ENCODE peak calls at places on chromosomes 2 and 18, in ten cellular contexts. T, A, H, O, Y, U, P, Q, E and S are unnamed samples.

GRCh38 chr18:59565957-59566356 is 131.3 kb downstream of the CCBE1 start:
- DNase-seq in T (no peak), A (peak; percentile 22), H (no peak), O (no peak), Y (no peak), U (no peak), P (no peak), Q (no peak), E (no peak), S (no peak)

GRCh38 chr2:8581048-8581561 is 100.8 kb upstream of the ID2 start:
- DNase-seq in T (no peak), A (no peak), H (no peak), O (no peak), Y (no peak), U (no peak), P (no peak), Q (no peak), E (no peak), S (no peak)

GRCh38 chr2:239561448-239562001 is 160.7 kb upstream of the HDAC4 start:
- DNase-seq in T (no peak), A (no peak), H (no peak), O (no peak), Y (peak; percentile 39), U (no peak), P (peak; percentile 79), Q (peak; percentile 86), E (no peak), S (no peak)

GRCh38 chr2:69188174-69188900 is 175.4 kb downstream of the ANTXR1 start:
- DNase-seq in T (no peak), A (no peak), H (no peak), O (no peak), Y (no peak), U (no peak), P (no peak), Q (no peak), E (no peak), S (no peak)

GRCh38 chr18:31149351-31149750 is 13.3 kb downstream of the DSC1 start:
- DNase-seq in T (no peak), A (no peak), H (no peak), O (no peak), Y (no peak), U (no peak), P (no peak), Q (no peak), E (peak; percentile 1), S (no peak)

GRCh38 chr2:48195168-48195567 is 288.9 kb upstream of the FBXO11 start:
- DNase-seq in T (no peak), A (no peak), H (no peak), O (no peak), Y (no peak), U (no peak), P (no peak), Q (no peak), E (no peak), S (no peak)

GRCh38 chr2:145012806-145013205 is 492.9 kb upstream of the ZEB2 start:
- DNase-seq in T (no peak), A (no peak), H (no peak), O (no peak), Y (no peak), U (no peak), P (no peak), Q (no peak), E (no peak), S (no peak)

GRCh38 chr2:128315829-128316776 is 2.6 kb downstream of the HS6ST1 start:
- DNase-seq in T (no peak), A (peak; percentile 76), H (no peak), O (no peak), Y (no peak), U (no peak), P (no peak), Q (peak; percentile 36), E (peak; percentile 38), S (no peak)

GRCh38 chr2:201464547-201464946 is 13.0 kb downstream of the STRADB start:
- DNase-seq in T (no peak), A (no peak), H (no peak), O (no peak), Y (no peak), U (no peak), P (no peak), Q (no peak), E (no peak), S (no peak)

GRCh38 chr18:6521804-6522418 is 107.2 kb upstream of the L3MBTL4 start:
- DNase-seq in T (peak; percentile 85), A (peak; percentile 47), H (no peak), O (peak; percentile 89), Y (no peak), U (no peak), P (peak; percentile 17), Q (peak; percentile 70), E (peak; percentile 8), S (peak; percentile 63)

GRCh38 chr2:1907283-1907682 is 163.0 kb upstream of the PXDN start:
- DNase-seq in T (no peak), A (no peak), H (no peak), O (no peak), Y (no peak), U (no peak), P (no peak), Q (no peak), E (no peak), S (peak; percentile 90)

GRCh38 chr2:69177063-69177771 is 164.2 kb downstream of the ANTXR1 start:
- DNase-seq in T (no peak), A (peak; percentile 96), H (peak; percentile 77), O (peak; percentile 70), Y (peak; percentile 48), U (no peak), P (peak; percentile 47), Q (peak; percentile 33), E (peak; percentile 95), S (peak; percentile 93)

GRCh38 chr2:241103176-241103595 is 1.1 kb upstream of the MTERF4 start:
- DNase-seq in T (no peak), A (no peak), H (no peak), O (no peak), Y (no peak), U (no peak), P (no peak), Q (peak; percentile 13), E (no peak), S (no peak)

GRCh38 chr2:38214209-38214717 is 138.3 kb upstream of the CYP1B1 start:
- DNase-seq in T (peak; percentile 37), A (no peak), H (no peak), O (no peak), Y (no peak), U (no peak), P (no peak), Q (no peak), E (no peak), S (peak; percentile 61)

GRCh38 chr18:79927597-79928562 is 23.6 kb downstream of the SLC66A2 start:
- DNase-seq in T (no peak), A (no peak), H (no peak), O (no peak), Y (peak; percentile 11), U (no peak), P (no peak), Q (peak; percentile 13), E (no peak), S (peak; percentile 92)

GRCh38 chr2:120288016-120288373 is 35.3 kb downstream of the RALB start:
- DNase-seq in T (no peak), A (no peak), H (no peak), O (no peak), Y (no peak), U (no peak), P (no peak), Q (no peak), E (no peak), S (no peak)
- H3K27ac ChIP-seq in T (peak overlapping the region; percentile 88), A (no peak overlapping the region), H (no peak overlapping the region), O (no peak overlapping the region), Y (no peak overlapping the region), U (no peak overlapping the region), P (no peak overlapping the region), Q (no peak overlapping the region), E (peak overlapping the region; percentile 58), S (no peak overlapping the region)

GRCh38 chr2:96207073-96207777 is 1.4 kb downstream of the STARD7 start:
- DNase-seq in T (peak; percentile 57), A (no peak), H (no peak), O (no peak), Y (no peak), U (no peak), P (no peak), Q (no peak), E (no peak), S (no peak)

GRCh38 chr2:96207778-96208143 is 866 bp downstream of the STARD7 start:
- DNase-seq in T (no peak), A (no peak), H (no peak), O (no peak), Y (no peak), U (no peak), P (no peak), Q (no peak), E (no peak), S (no peak)

GRCh38 chr2:96208144-96209010 is at the start of gene STARD7:
- DNase-seq in T (peak; percentile 98), A (peak; percentile 97), H (peak; percentile 99), O (peak; percentile 98), Y (peak; percentile 98), U (peak; percentile 96), P (peak; percentile 97), Q (peak; percentile 99), E (peak; percentile 96), S (peak; percentile 99)

GRCh38 chr2:96209011-96209728 is 543 bp upstream of the STARD7 start:
- DNase-seq in T (no peak), A (no peak), H (no peak), O (no peak), Y (no peak), U (no peak), P (no peak), Q (no peak), E (no peak), S (no peak)

DNA sequence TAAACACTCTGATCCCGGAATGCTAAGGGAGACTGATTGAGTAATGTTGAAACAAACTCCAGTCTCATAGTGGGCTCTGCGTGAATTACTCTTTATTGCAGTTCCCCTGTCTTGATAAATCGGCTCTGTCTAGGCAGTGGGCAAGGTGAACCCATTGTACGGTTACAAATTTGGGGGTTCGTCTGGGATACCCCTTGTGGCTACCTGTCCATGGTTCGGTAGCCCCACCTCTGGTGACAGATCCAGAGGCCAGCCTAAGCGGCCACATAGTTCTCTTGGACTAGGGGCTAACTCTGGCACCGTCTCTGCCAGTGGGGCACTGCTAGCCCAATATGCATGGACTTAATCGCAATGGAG is 1.1 kb upstream of the STARD7 start:
- DNase-seq in T (no peak), A (no peak), H (no peak), O (no peak), Y (no peak), U (no peak), P (no peak), Q (no peak), E (no peak), S (no peak)
- TF ChIP-seq CTCF in T (no peak), A (no peak), H (no peak), O (no peak), Y (no peak), U (no peak), P (no peak), Q (no peak), E (no peak), S (no peak)

GRCh38 chr2:71277536-71278103 is 50.7 kb upstream of the PAIP2B start:
- DNase-seq in T (peak; percentile 58), A (no peak), H (peak; percentile 80), O (peak; percentile 82), Y (no peak), U (no peak), P (peak; percentile 10), Q (peak; percentile 41), E (peak; percentile 3), S (peak; percentile 88)
- H3K4me3 ChIP-seq in T (peak overlapping the region; percentile 76), A (no peak overlapping the region), H (peak overlapping the region; percentile 59), O (peak overlapping the region; percentile 52), Y (peak overlapping the region; percentile 39), U (no peak overlapping the region), P (peak overlapping the region; percentile 48), Q (peak overlapping the region; percentile 61), E (peak overlapping the region; percentile 76), S (peak overlapping the region; percentile 72)

GRCh38 chr2:127106998-127107621 is at the start of gene BIN1:
- DNase-seq in T (peak; percentile 89), A (peak; percentile 82), H (peak; percentile 86), O (peak; percentile 90), Y (peak; percentile 94), U (peak; percentile 69), P (peak; percentile 67), Q (peak; percentile 80), E (peak; percentile 85), S (peak; percentile 96)
- H3K27ac ChIP-seq in T (peak within 1 kb of the TSS; percentile 23), A (peak within 1 kb of the TSS; percentile 85), H (peak within 1 kb of the TSS; percentile 75), O (no peak within 1 kb of the TSS), Y (peak within 1 kb of the TSS; percentile 86), U (no peak within 1 kb of the TSS), P (peak within 1 kb of the TSS; percentile 93), Q (peak within 1 kb of the TSS; percentile 55), E (peak within 1 kb of the TSS; percentile 64), S (peak within 1 kb of the TSS; percentile 96)